ENCODE peak calls at places on chromosomes 11 and 22, in seven cellular contexts. Y is vagina, B is Peyer's patch, K is NB4, D is A549, P is tibial nerve, Q is upper lobe of left lung. F is an unnamed sample.

GRCh38 chr11:35101223-35101622 is 37.7 kb upstream of the CD44 start:
- DNase-seq in P (no peak), B (no peak), Q (no peak), K (no peak), Y (no peak), D (peak), F (no peak)

GRCh38 chr11:102780491-102780918 is at the start of gene MMP10:
- DNase-seq in K (peak), Y (no peak), P (no peak), D (peak), Q (no peak), B (no peak), F (no peak)

GRCh38 chr11:15800121-15800800 is 556.1 kb downstream of the SOX6 start:
- DNase-seq in K (peak), Y (no peak), D (no peak), B (no peak), P (peak), Q (no peak), F (peak)

GRCh38 chr22:47693606-47694005 is 931.2 kb downstream of the TBC1D22A start:
- DNase-seq in Q (peak), Y (peak), K (no peak), B (no peak), D (no peak), P (no peak), F (no peak)

GRCh38 chr11:1219836-1220810 is 2.7 kb upstream of the MUC5B start:
- DNase-seq in P (no peak), D (peak), K (no peak), Q (peak), Y (no peak), B (peak), F (peak)

GRCh38 chr22:24153959-24154358 is 27.3 kb upstream of the SUSD2 start:
- DNase-seq in B (no peak), K (no peak), Y (no peak), Q (no peak), P (no peak), D (no peak), F (no peak)

GRCh38 chr22:27867958-27868737 is 50.9 kb downstream of the PITPNB start:
- DNase-seq in P (no peak), D (no peak), B (no peak), K (no peak), Q (no peak), Y (no peak), F (no peak)

GRCh38 chr11:123577081-123577598 is 77.3 kb downstream of the SCN3B start:
- DNase-seq in Q (peak), D (peak), K (peak), B (peak), P (peak), Y (no peak), F (peak)

GRCh38 chr11:27688076-27688475 is 12.2 kb downstream of the BDNF start:
- DNase-seq in P (no peak), Q (no peak), Y (no peak), K (no peak), B (no peak), D (no peak), F (no peak)

GRCh38 chr11:133819916-133820315 is 25.4 kb downstream of the SPATA19 start:
- DNase-seq in K (no peak), P (no peak), Y (no peak), D (no peak), B (no peak), Q (no peak), F (no peak)

GRCh38 chr11:70314730-70315129 is 44.2 kb downstream of the PPFIA1 start:
- DNase-seq in Y (no peak), P (no peak), K (peak), Q (no peak), B (no peak), D (no peak), F (no peak)
- TF ChIP-seq POLR2A in Y (no peak), P (no peak), K (peak), Q (no peak), B (no peak), D (no peak), F (no peak)

DNA sequence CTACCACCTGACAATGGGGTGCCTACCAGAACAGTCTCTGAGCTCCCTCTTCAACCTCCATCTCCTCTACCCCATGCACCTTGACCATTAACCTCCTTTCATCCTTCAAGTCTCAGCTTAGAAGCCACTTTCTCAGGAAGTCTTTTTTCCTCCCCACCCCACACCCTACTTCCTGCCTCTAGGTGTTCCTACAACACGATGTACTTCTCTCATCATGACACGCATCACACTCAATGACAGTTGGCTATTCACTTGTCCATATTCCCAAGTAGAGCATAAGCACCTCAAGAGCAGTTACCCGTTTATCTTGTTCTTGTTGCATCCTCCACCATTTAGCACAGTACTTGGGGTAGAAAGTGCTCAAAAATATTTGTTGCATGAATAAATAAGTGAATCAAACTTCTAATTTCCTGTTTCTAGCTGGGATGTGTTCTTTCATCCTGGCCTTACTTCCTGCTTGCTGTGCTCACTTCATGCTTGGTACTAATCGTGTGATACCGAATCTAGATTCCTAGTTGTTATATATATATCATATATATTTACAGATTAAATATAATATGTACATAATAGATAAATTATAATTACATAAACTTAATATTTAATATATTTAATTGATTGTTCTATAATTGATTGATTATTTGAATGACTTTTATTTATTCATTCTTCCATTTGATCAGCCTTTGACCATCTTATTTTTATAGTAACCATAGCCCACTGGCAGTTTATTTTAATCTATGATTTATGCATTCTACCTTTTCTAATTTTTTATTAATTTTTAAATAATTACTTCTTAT is 177.5 kb upstream of the TMEM45B start:
- DNase-seq in Y (no peak), K (no peak), P (no peak), Q (no peak), B (no peak), D (no peak), F (no peak)
- H3K4me3 ChIP-seq in Y (no peak), K (no peak), P (no peak), Q (no peak), B (no peak), D (no peak), F (no peak)

GRCh38 chr22:43187171-43188099 is 501 bp upstream of the TTLL12 start:
- DNase-seq in Y (peak), K (peak), Q (peak), D (peak), B (peak), P (peak), F (peak)
- TF ChIP-seq POLR2A in Y (no peak), K (peak), Q (peak), D (peak), B (peak), P (peak), F (peak)

GRCh38 chr22:46078241-46079092 is 71.9 kb upstream of the PPARA start:
- DNase-seq in P (peak), D (peak), Q (peak), K (no peak), B (peak), Y (no peak), F (peak)
- H3K4me3 ChIP-seq in P (peak), D (peak), Q (no peak), K (no peak), B (no peak), Y (peak), F (no peak)

GRCh38 chr11:69166186-69167115 is 10.7 kb downstream of the SMIM38 start:
- DNase-seq in K (peak), P (no peak), Q (peak), B (no peak), Y (no peak), D (peak), F (no peak)
- TF ChIP-seq POLR2A in K (no peak), P (no peak), Q (no peak), B (no peak), Y (no peak), D (no peak), F (no peak)

F was measured in right lobe of liver.